ENCODE peak calls at places on chromosome 18, in seven cellular contexts. Z, F, J, T, U, C and W are unnamed samples.

GRCh38 chr18:57942493-57942892 is 101.5 kb upstream of the NEDD4L start:
- DNase-seq in Z (no peak), F (no peak), J (no peak), T (peak), U (no peak), C (no peak), W (no peak)

GRCh38 chr18:74633652-74634352 is 36.1 kb downstream of the ZNF407 start:
- DNase-seq in Z (peak), F (no peak), J (no peak), T (no peak), U (no peak), C (peak), W (no peak)

GRCh38 chr18:56358608-56359007 is 279.8 kb downstream of the TXNL1 start:
- DNase-seq in Z (no peak), F (no peak), J (no peak), T (peak), U (no peak), C (no peak), W (no peak)

GRCh38 chr18:54825626-54826344 is 2.5 kb upstream of the RAB27B start:
- DNase-seq in Z (no peak), F (no peak), J (no peak), T (no peak), U (no peak), C (no peak), W (no peak)

GRCh38 chr18:12883003-12883683 is 894 bp downstream of the PTPN2 start:
- DNase-seq in Z (no peak), F (no peak), J (no peak), T (peak), U (peak), C (peak), W (no peak)

GRCh38 chr18:10160251-10160650 is 246.4 kb downstream of the VAPA start:
- DNase-seq in Z (no peak), F (no peak), J (no peak), T (no peak), U (no peak), C (no peak), W (no peak)

GRCh38 chr18:434410-434809 is 66.1 kb downstream of the COLEC12 start:
- DNase-seq in Z (peak), F (no peak), J (no peak), T (peak), U (no peak), C (no peak), W (no peak)

GRCh38 chr18:57832730-57833129 is 29.6 kb upstream of the ATP8B1 start:
- DNase-seq in Z (no peak), F (no peak), J (no peak), T (no peak), U (no peak), C (no peak), W (no peak)

GRCh38 chr18:28584726-28585125 is 407.8 kb upstream of the CDH2 start:
- DNase-seq in Z (peak), F (peak), J (peak), T (peak), U (no peak), C (peak), W (peak)

GRCh38 chr18:24544141-24544498 is 83.7 kb downstream of the HRH4 start:
- DNase-seq in Z (peak), F (no peak), J (no peak), T (peak), U (no peak), C (peak), W (peak)

GRCh38 chr18:59820663-59821062 is 79.1 kb upstream of the PMAIP1 start:
- DNase-seq in Z (peak), F (no peak), J (no peak), T (no peak), U (no peak), C (no peak), W (no peak)

GRCh38 chr18:7871560-7872456 is 304.7 kb downstream of the PTPRM start:
- DNase-seq in Z (peak), F (no peak), J (no peak), T (no peak), U (no peak), C (peak), W (no peak)

GRCh38 chr18:42131044-42131939 is 176.3 kb downstream of the PIK3C3 start:
- DNase-seq in Z (no peak), F (no peak), J (no peak), T (no peak), U (no peak), C (no peak), W (no peak)

GRCh38 chr18:59744271-59744721 is 47.1 kb upstream of the CCBE1 start:
- DNase-seq in Z (peak), F (no peak), J (no peak), T (no peak), U (peak), C (peak), W (no peak)

GRCh38 chr18:80115035-80115434 is 6.0 kb downstream of the ADNP2 start:
- DNase-seq in Z (no peak), F (no peak), J (no peak), T (no peak), U (no peak), C (no peak), W (no peak)

GRCh38 chr18:52348209-52348608 is 8.2 kb downstream of the DCC start:
- DNase-seq in Z (no peak), F (peak), J (no peak), T (peak), U (no peak), C (no peak), W (no peak)

GRCh38 chr18:55839350-55839749 is 251.4 kb upstream of the TCF4 start:
- DNase-seq in Z (peak), F (no peak), J (no peak), T (no peak), U (no peak), C (no peak), W (no peak)

GRCh38 chr18:48838921-48839818 is 111.6 kb downstream of the SMAD7 start:
- DNase-seq in Z (peak), F (no peak), J (no peak), T (no peak), U (peak), C (peak), W (no peak)

DNA sequence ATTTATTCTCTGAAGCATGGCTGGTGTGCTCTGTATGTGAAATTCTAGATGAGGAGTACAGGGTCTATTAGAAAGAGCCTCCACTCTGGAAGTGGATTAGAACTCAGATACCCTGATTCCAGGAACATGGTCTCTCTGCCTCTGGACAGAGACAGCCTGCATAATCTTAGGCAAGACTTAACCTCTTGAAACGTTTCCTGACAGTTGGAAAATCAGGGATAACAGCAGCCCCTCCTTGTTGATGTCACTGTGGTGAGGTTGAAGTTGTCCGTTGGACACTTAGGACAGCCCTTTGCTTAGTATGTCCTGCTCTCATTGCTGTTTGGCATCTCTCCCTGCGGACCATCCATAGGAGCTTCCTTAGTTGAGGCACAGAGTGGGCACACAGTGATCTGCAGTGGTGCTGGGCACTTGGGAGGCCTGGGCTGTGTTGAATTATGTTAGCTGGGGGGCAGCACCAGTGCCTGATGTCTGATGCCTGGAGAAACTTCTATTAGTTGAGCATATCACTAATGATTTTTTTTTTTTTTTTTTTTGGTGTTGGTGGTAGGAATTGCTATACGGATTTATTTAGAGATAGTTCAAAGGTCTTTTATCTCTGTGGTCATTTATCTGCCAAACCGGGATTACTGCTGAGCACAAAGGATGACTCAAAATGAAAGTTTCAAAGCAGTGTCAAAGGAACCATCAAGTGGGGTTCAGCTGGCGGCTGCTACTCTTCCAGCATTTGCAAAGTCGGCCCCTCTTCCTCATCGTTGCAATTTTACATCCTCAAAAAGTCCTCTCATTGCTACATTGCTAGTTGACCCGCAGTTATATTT is 28.8 kb downstream of the SETBP1 start:
- DNase-seq in Z (no peak), F (no peak), J (no peak), T (no peak), U (no peak), C (peak), W (no peak)
- H3K23ac ChIP-seq in Z (no peak), F (no peak), J (no peak), T (no peak), U (peak), C (no peak), W (no peak)

GRCh38 chr18:31606265-31606664 is 14.6 kb downstream of the TTR start:
- DNase-seq in Z (no peak), F (no peak), J (no peak), T (no peak), U (no peak), C (no peak), W (no peak)

GRCh38 chr18:31603335-31603734 is 11.7 kb downstream of the TTR start:
- DNase-seq in Z (no peak), F (no peak), J (no peak), T (no peak), U (no peak), C (no peak), W (no peak)

GRCh38 chr18:31609886-31610646 is 18.4 kb downstream of the TTR start:
- DNase-seq in Z (no peak), F (no peak), J (no peak), T (no peak), U (no peak), C (peak), W (no peak)

GRCh38 chr18:31610841-31611240 is 19.2 kb downstream of the TTR start:
- DNase-seq in Z (no peak), F (peak), J (peak), T (peak), U (no peak), C (peak), W (peak)

GRCh38 chr18:31607384-31607783 is 15.7 kb downstream of the TTR start:
- DNase-seq in Z (no peak), F (no peak), J (no peak), T (no peak), U (no peak), C (no peak), W (no peak)
- H3K23ac ChIP-seq in Z (no peak), F (no peak), J (no peak), T (no peak), U (no peak), C (no peak), W (no peak)

DNA sequence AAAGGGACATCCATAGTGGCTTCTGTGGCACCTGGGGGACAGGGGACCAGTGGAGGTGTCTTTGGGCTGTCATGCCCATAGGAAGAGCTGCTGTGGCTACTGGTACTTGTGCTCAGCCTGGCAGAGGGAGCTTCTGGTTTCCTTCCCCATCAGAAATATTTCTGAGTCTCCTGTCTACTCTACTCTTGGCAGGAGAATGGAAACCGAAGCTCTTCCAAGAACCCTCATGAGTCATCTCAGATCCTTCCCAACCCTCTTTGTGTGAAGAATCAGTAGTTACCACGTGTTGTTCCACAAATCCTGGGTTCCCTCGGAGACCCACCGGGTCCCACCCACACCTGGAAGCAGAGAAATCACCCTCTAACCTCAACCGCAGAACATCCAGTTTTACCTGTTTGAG is 234.9 kb downstream of the FHOD3 start:
- DNase-seq in Z (peak), F (no peak), J (no peak), T (no peak), U (peak), C (no peak), W (no peak)
- H3K23ac ChIP-seq in Z (no peak), F (no peak), J (no peak), T (no peak), U (no peak), C (no peak), W (no peak)

DNA sequence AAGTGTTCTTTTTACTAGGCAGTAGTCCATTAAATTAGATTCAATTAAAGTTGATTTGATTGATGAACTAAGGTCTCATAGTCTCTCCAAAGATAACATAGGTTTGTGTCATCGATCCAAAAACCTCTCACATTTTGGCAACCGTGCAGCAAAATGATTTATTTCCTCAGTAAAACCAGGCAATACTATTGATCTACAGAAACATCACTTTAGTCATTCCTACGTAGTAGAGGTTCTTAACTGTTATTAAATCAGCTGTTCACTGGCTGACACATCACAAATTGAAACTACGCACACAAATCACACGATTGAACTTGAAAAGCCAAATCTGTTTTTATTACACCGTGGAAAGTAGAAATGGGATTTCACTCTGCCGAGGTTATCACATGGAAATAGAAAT is 262.4 kb downstream of the CDH20 start:
- DNase-seq in Z (no peak), F (no peak), J (no peak), T (no peak), U (no peak), C (no peak), W (no peak)
- H3K23ac ChIP-seq in Z (no peak), F (no peak), J (no peak), T (no peak), U (no peak), C (no peak), W (no peak)